ENCODE peak calls at places on chromosome 19, in six cellular contexts. O, D, N, H, S and R are unnamed samples.
A peak's percentile ranks its signal among the peaks of the same experiment; 100 is the strongest.

GRCh38 chr19:38452430-38453366 is 19.2 kb downstream of the RYR1 start:
- DNase-seq in D (peak; percentile 96), O (no peak), H (peak; percentile 69), S (no peak), N (peak; percentile 100), R (no peak)

GRCh38 chr19:7461841-7462629 is 26.8 kb downstream of the PEX11G start:
- DNase-seq in H (peak; percentile 39), D (no peak), S (no peak), N (no peak), O (no peak), R (no peak)

GRCh38 chr19:39448271-39448670 is 2.9 kb downstream of the SUPT5H start:
- DNase-seq in D (no peak), S (no peak), H (no peak), N (no peak), O (no peak), R (peak; percentile 38)

GRCh38 chr19:1079566-1080111 is 12.7 kb downstream of the ARHGAP45 start:
- DNase-seq in O (no peak), N (no peak), H (peak; percentile 89), S (no peak), D (no peak), R (no peak)

GRCh38 chr19:13751436-13751835 is 12.9 kb upstream of the MRI1 start:
- DNase-seq in S (no peak), O (no peak), N (no peak), H (no peak), D (no peak), R (no peak)

GRCh38 chr19:4077011-4077382 is 10.3 kb upstream of the ZBTB7A start:
- DNase-seq in D (no peak), H (no peak), S (no peak), N (no peak), O (no peak), R (no peak)

GRCh38 chr19:55691561-55692481 is 16.8 kb downstream of the EPN1 start:
- DNase-seq in S (no peak), N (no peak), H (no peak), O (no peak), D (no peak), R (no peak)

GRCh38 chr19:14979498-14980255 is at the start of gene SLC1A6:
- DNase-seq in D (no peak), S (no peak), H (peak; percentile 28), O (no peak), N (no peak), R (no peak)

GRCh38 chr19:42653841-42654240 is 59.1 kb upstream of the CEACAM8 start:
- DNase-seq in O (no peak), H (no peak), S (no peak), N (no peak), D (no peak), R (no peak)

GRCh38 chr19:4326837-4327251 is 11.8 kb downstream of the STAP2 start:
- DNase-seq in S (no peak), N (peak; percentile 76), O (no peak), H (peak; percentile 75), D (no peak), R (no peak)

GRCh38 chr19:37943480-37943879 is 36.5 kb downstream of the SIPA1L3 start:
- DNase-seq in N (peak; percentile 83), S (no peak), O (no peak), H (no peak), D (no peak), R (no peak)

GRCh38 chr19:54203151-54203611 is 2.5 kb downstream of the RPS9 start:
- DNase-seq in D (no peak), N (no peak), O (no peak), H (no peak), S (peak; percentile 82), R (no peak)

GRCh38 chr19:19171110-19171672 is 1.1 kb upstream of the MEF2B start:
- DNase-seq in D (no peak), O (no peak), N (no peak), H (no peak), S (no peak), R (no peak)

GRCh38 chr19:19169236-19170052 is 619 bp downstream of the MEF2B start:
- DNase-seq in O (no peak), H (no peak), D (no peak), S (no peak), N (no peak), R (no peak)

GRCh38 chr19:19170053-19170945 is at the start of gene MEF2B:
- DNase-seq in O (no peak), D (peak; percentile 59), S (peak; percentile 80), N (peak; percentile 98), H (peak; percentile 96), R (no peak)

GRCh38 chr19:19165396-19165795 is 4.7 kb downstream of the MEF2B start:
- DNase-seq in H (no peak), S (no peak), O (no peak), D (no peak), N (no peak), R (no peak)

GRCh38 chr19:19167612-19168011 is 2.5 kb downstream of the MEF2B start:
- DNase-seq in O (no peak), N (no peak), S (no peak), D (no peak), H (no peak), R (no peak)
- H3K27ac ChIP-seq in O (peak overlapping the region; percentile 1), N (no peak overlapping the region), S (no peak overlapping the region), D (no peak overlapping the region), H (no peak overlapping the region), R (no peak overlapping the region)

GRCh38 chr19:47520343-47520806 is 5.5 kb upstream of the NAPA start:
- DNase-seq in S (peak; percentile 16), H (no peak), O (no peak), N (no peak), D (no peak), R (no peak)

GRCh38 chr19:47520839-47521238 is 6.0 kb upstream of the NAPA start:
- DNase-seq in O (no peak), S (no peak), H (no peak), N (no peak), D (no peak), R (no peak)

GRCh38 chr19:47526798-47527197 is 11.9 kb upstream of the NAPA start:
- DNase-seq in H (no peak), S (no peak), N (no peak), O (no peak), D (no peak), R (no peak)

GRCh38 chr19:47521473-47522180 is 6.8 kb upstream of the NAPA start:
- DNase-seq in H (no peak), O (no peak), N (no peak), S (no peak), D (no peak), R (no peak)

DNA sequence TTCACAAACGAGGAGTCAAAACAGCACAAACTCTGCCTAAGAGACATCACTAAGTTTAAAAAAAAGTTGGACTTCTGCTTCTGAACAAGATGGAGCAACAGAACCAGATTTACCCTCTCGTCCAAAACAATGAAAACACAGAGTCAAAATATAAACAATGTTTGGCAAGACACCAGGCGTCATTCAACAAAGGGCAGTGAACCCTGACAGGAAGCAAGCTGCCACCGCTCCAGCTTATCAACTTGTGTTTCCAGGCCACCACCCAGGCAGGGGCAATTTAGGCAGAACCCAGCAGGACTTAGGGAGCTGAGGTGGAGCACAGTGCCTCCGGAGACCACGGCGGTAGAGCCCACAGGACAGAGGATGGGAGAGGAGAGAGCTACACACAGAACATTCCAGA is 8.6 kb upstream of the NAPA start:
- DNase-seq in N (no peak), S (peak; percentile 37), H (no peak), D (no peak), O (no peak), R (no peak)
- TF ChIP-seq GABPA in N (no peak), S (no peak), H (no peak), D (no peak), O (no peak), R (no peak)

GRCh38 chr19:34274284-34274826 is 20.0 kb downstream of the GARRE1 start:
- DNase-seq in H (no peak), O (no peak), S (no peak), N (no peak), D (no peak), R (no peak)
- TF ChIP-seq CTCF in H (peak; percentile 25), O (no peak), S (no peak), N (no peak), D (no peak), R (no peak)

GRCh38 chr19:35931161-35931873 is 4.9 kb upstream of the LRFN3 start:
- DNase-seq in O (peak; percentile 99), S (peak; percentile 98), N (peak; percentile 99), H (peak; percentile 98), D (peak; percentile 99), R (peak; percentile 100)
- H3K27ac ChIP-seq in O (peak overlapping the region; percentile 60), S (no peak overlapping the region), N (no peak overlapping the region), H (peak overlapping the region; percentile 40), D (no peak overlapping the region), R (peak overlapping the region; percentile 62)

GRCh38 chr19:48558018-48558684 is 6.2 kb downstream of the SULT2B1 start:
- DNase-seq in S (peak; percentile 93), D (no peak), H (no peak), O (no peak), N (peak; percentile 49), R (peak; percentile 25)
- TF ChIP-seq GABPA in S (peak; percentile 49), D (no peak), H (no peak), O (no peak), N (no peak), R (no peak)